ENCODE peak calls at places on chromosomes 2 and 18, in seven cellular contexts. One of them, this sample, is unnamed.

GRCh38 chr18:68662779-68663178 is 52.1 kb downstream of the TMX3 start:
- DNase-seq in ovary: no peak
- DNase-seq in H1: no peak
- DNase-seq in testis: no peak
- DNase-seq in esophagus muscularis mucosa: no peak
- DNase-seq in transverse colon: no peak
- DNase-seq in gastrocnemius medialis: no peak
- DNase-seq in this sample: peak; percentile 1

GRCh38 chr2:239177908-239178307 is 222.9 kb downstream of the HDAC4 start:
- DNase-seq in gastrocnemius medialis: no peak
- DNase-seq in testis: no peak
- DNase-seq in H1: no peak
- DNase-seq in ovary: no peak
- DNase-seq in transverse colon: no peak
- DNase-seq in esophagus muscularis mucosa: no peak
- DNase-seq in this sample: no peak

GRCh38 chr2:199707584-199708185 is 143.3 kb downstream of the FTCDNL1 start:
- DNase-seq in transverse colon: no peak
- DNase-seq in esophagus muscularis mucosa: no peak
- DNase-seq in testis: no peak
- DNase-seq in H1: no peak
- DNase-seq in gastrocnemius medialis: no peak
- DNase-seq in ovary: no peak
- DNase-seq in this sample: no peak

GRCh38 chr2:166239548-166239947 is 111.7 kb upstream of the SCN1A start:
- DNase-seq in H1: no peak
- DNase-seq in esophagus muscularis mucosa: no peak
- DNase-seq in testis: no peak
- DNase-seq in gastrocnemius medialis: no peak
- DNase-seq in transverse colon: no peak
- DNase-seq in ovary: no peak
- DNase-seq in this sample: peak; percentile 24

GRCh38 chr2:16861154-16861929 is 195.7 kb upstream of the CYRIA start:
- DNase-seq in transverse colon: no peak
- DNase-seq in esophagus muscularis mucosa: no peak
- DNase-seq in H1: no peak
- DNase-seq in testis: no peak
- DNase-seq in gastrocnemius medialis: no peak
- DNase-seq in ovary: no peak
- DNase-seq in this sample: no peak

GRCh38 chr2:231928481-231928880 is 2.3 kb upstream of the NPPC start:
- DNase-seq in transverse colon: no peak
- DNase-seq in ovary: peak; percentile 3
- DNase-seq in H1: peak; percentile 48
- DNase-seq in esophagus muscularis mucosa: no peak
- DNase-seq in testis: peak; percentile 5
- DNase-seq in gastrocnemius medialis: no peak
- DNase-seq in this sample: no peak

GRCh38 chr2:190655570-190655969 is 6.7 kb downstream of the NAB1 start:
- DNase-seq in transverse colon: no peak
- DNase-seq in testis: no peak
- DNase-seq in ovary: no peak
- DNase-seq in gastrocnemius medialis: no peak
- DNase-seq in esophagus muscularis mucosa: no peak
- DNase-seq in H1: no peak
- DNase-seq in this sample: no peak

GRCh38 chr2:101768480-101769077 is 71.1 kb downstream of the MAP4K4 start:
- DNase-seq in gastrocnemius medialis: no peak
- DNase-seq in transverse colon: no peak
- DNase-seq in esophagus muscularis mucosa: no peak
- DNase-seq in ovary: no peak
- DNase-seq in H1: no peak
- DNase-seq in testis: no peak
- DNase-seq in this sample: no peak

GRCh38 chr2:237456200-237456731 is 30.8 kb upstream of the MLPH start:
- DNase-seq in transverse colon: peak; percentile 33
- DNase-seq in ovary: no peak
- DNase-seq in H1: no peak
- DNase-seq in esophagus muscularis mucosa: no peak
- DNase-seq in testis: no peak
- DNase-seq in gastrocnemius medialis: peak; percentile 92
- DNase-seq in this sample: peak; percentile 61

GRCh38 chr2:121185571-121186074 is 99.4 kb downstream of the TFCP2L1 start:
- DNase-seq in H1: no peak
- DNase-seq in testis: no peak
- DNase-seq in esophagus muscularis mucosa: no peak
- DNase-seq in ovary: no peak
- DNase-seq in gastrocnemius medialis: peak; percentile 74
- DNase-seq in transverse colon: no peak
- DNase-seq in this sample: peak; percentile 70

GRCh38 chr2:58120626-58121229 is 74.1 kb downstream of the VRK2 start:
- DNase-seq in esophagus muscularis mucosa: no peak
- DNase-seq in H1: no peak
- DNase-seq in transverse colon: no peak
- DNase-seq in gastrocnemius medialis: no peak
- DNase-seq in ovary: no peak
- DNase-seq in testis: no peak
- DNase-seq in this sample: no peak

GRCh38 chr2:241302083-241302482 is 13.4 kb downstream of the HDLBP start:
- DNase-seq in testis: no peak
- DNase-seq in transverse colon: no peak
- DNase-seq in esophagus muscularis mucosa: no peak
- DNase-seq in gastrocnemius medialis: no peak
- DNase-seq in ovary: no peak
- DNase-seq in H1: no peak
- DNase-seq in this sample: no peak

GRCh38 chr2:235026649-235027557 is 75.1 kb downstream of the SH3BP4 start:
- DNase-seq in esophagus muscularis mucosa: no peak
- DNase-seq in transverse colon: peak; percentile 90
- DNase-seq in ovary: no peak
- DNase-seq in testis: peak; percentile 84
- DNase-seq in gastrocnemius medialis: no peak
- DNase-seq in H1: no peak
- DNase-seq in this sample: peak; percentile 51

GRCh38 chr18:48792141-48792540 is 158.6 kb downstream of the SMAD7 start:
- DNase-seq in transverse colon: no peak
- DNase-seq in H1: no peak
- DNase-seq in testis: no peak
- DNase-seq in esophagus muscularis mucosa: no peak
- DNase-seq in gastrocnemius medialis: no peak
- DNase-seq in ovary: no peak
- DNase-seq in this sample: no peak

GRCh38 chr18:48757906-48758305 is 192.9 kb downstream of the SMAD7 start:
- DNase-seq in testis: no peak
- DNase-seq in H1: no peak
- DNase-seq in esophagus muscularis mucosa: no peak
- DNase-seq in gastrocnemius medialis: no peak
- DNase-seq in ovary: no peak
- DNase-seq in transverse colon: no peak
- DNase-seq in this sample: no peak

GRCh38 chr2:151933266-151933804 is 105.1 kb upstream of the ARL5A start:
- DNase-seq in transverse colon: no peak
- DNase-seq in testis: no peak
- DNase-seq in gastrocnemius medialis: no peak
- DNase-seq in ovary: no peak
- DNase-seq in esophagus muscularis mucosa: no peak
- DNase-seq in H1: no peak
- DNase-seq in this sample: no peak
- TF ChIP-seq POLR2A in transverse colon: no peak
- TF ChIP-seq POLR2A in testis: no peak
- TF ChIP-seq POLR2A in gastrocnemius medialis: no peak
- TF ChIP-seq POLR2A in ovary: no peak
- TF ChIP-seq POLR2A in esophagus muscularis mucosa: no peak
- TF ChIP-seq POLR2A in H1: no peak
- TF ChIP-seq POLR2A in this sample: no peak

DNA sequence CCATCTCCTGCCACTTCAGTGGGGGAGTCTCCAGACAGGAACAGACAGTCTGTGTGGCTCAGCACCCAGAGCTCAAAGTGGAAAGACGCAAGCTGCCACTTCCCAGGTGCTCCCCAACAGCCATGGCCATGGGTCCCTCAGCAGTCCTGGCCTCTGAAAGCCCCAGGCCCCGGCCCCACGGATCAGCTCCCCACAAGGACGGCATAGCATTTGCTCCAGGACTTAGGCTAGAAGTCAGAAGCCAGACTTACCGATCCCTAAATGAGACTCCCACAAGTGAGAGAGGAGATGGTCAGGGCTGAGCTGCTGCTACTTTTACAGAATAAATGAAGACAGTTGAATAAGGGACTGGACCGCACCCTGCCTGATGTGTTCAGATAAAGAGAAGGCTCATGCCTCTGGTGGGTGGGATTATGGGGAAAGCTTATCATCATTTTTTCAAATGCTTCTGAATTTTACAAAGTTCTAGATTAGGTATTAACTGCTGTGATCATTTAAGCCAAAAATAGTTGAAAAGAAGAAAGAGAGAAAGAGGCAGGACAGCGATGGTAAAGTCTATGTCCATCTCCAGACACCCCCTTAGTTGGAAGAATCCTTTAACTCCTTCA is 50.5 kb downstream of the ADD2 start:
- DNase-seq in testis: no peak
- DNase-seq in esophagus muscularis mucosa: no peak
- DNase-seq in gastrocnemius medialis: no peak
- DNase-seq in transverse colon: no peak
- DNase-seq in ovary: no peak
- DNase-seq in H1: peak; percentile 47
- DNase-seq in this sample: no peak
- TF ChIP-seq POLR2A in testis: no peak
- TF ChIP-seq POLR2A in esophagus muscularis mucosa: no peak
- TF ChIP-seq POLR2A in gastrocnemius medialis: no peak
- TF ChIP-seq POLR2A in transverse colon: no peak
- TF ChIP-seq POLR2A in ovary: no peak
- TF ChIP-seq POLR2A in H1: no peak
- TF ChIP-seq POLR2A in this sample: no peak

GRCh38 chr2:221501883-221502269 is 70.2 kb downstream of the EPHA4 start:
- DNase-seq in ovary: no peak
- DNase-seq in gastrocnemius medialis: no peak
- DNase-seq in H1: no peak
- DNase-seq in testis: no peak
- DNase-seq in transverse colon: no peak
- DNase-seq in esophagus muscularis mucosa: no peak
- DNase-seq in this sample: no peak
- TF ChIP-seq POLR2A in ovary: no peak
- TF ChIP-seq POLR2A in gastrocnemius medialis: no peak
- TF ChIP-seq POLR2A in H1: no peak
- TF ChIP-seq POLR2A in testis: no peak
- TF ChIP-seq POLR2A in transverse colon: no peak
- TF ChIP-seq POLR2A in esophagus muscularis mucosa: no peak
- TF ChIP-seq POLR2A in this sample: no peak

DNA sequence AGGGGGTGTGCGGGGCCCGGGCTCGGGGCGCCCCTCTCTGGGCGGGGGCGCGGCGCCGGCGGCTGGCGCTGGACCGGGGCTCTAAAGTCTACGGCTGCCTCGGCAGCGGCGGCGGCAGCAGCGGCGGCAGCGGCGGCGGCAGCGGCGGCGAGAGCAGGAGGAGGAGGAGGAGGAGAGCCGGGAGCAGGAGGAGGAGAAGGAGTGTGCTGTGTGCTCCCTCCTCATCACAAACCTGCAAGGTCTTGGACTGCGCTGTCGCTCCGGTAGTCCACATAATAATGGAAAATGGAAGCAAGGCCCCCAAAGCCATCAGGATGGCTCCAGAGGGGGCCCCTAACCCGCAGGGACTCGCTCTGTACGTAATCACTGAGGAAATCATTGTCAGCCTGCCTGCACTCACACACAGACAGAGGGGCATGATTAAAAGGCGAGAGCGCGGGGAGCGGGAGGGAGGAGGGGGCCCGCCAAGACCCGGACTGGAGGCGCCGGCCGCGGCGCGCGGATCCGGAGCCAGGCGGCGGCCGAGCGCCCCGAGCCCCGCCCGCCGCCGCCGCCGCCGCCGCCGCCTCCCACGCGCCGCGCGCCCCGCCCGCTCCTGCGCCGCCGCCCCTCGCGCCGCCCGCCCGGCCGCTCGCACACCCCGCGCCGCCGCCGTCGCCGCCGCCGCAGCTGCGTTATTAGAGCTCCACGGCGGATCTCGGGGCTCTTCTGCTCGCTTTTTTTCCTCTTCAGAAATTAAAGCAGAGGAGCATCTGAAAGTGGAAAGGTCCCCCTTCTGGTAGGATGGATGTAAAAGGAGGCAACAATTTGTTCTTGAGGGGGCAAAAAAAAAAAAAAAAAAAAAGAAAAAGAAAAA is at the start of gene ZNF521:
- DNase-seq in ovary: peak; percentile 87
- DNase-seq in transverse colon: peak; percentile 78
- DNase-seq in esophagus muscularis mucosa: no peak
- DNase-seq in testis: peak; percentile 84
- DNase-seq in H1: peak; percentile 86
- DNase-seq in gastrocnemius medialis: peak; percentile 84
- DNase-seq in this sample: peak; percentile 62
- TF ChIP-seq POLR2A in ovary: peak; percentile 56
- TF ChIP-seq POLR2A in transverse colon: peak; percentile 34
- TF ChIP-seq POLR2A in esophagus muscularis mucosa: no peak
- TF ChIP-seq POLR2A in testis: no peak
- TF ChIP-seq POLR2A in H1: no peak
- TF ChIP-seq POLR2A in gastrocnemius medialis: peak; percentile 61
- TF ChIP-seq POLR2A in this sample: no peak

DNA sequence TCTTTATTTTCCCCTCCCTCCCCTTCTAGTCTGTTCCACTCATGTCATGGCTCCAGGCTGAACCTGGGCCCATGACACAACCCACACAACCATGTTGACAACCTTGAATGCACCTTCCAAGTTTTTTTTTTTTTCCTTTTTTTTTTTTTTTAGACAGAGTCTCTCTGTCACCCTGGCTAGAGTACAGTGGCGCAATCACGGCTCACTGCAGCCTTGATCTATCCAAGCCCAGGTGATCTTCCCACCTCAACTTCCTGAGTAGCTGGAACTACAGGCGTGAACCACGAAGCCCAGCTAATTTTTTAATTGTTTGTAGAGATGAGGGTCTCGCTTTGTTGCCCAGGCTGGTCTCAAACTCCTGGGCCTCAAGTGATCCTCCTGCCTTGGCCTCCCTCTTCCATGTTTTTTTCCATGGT is 21.9 kb upstream of the ROCK2 start:
- DNase-seq in transverse colon: no peak
- DNase-seq in testis: no peak
- DNase-seq in gastrocnemius medialis: no peak
- DNase-seq in H1: no peak
- DNase-seq in ovary: no peak
- DNase-seq in esophagus muscularis mucosa: no peak
- DNase-seq in this sample: no peak
- TF ChIP-seq POLR2A in transverse colon: no peak
- TF ChIP-seq POLR2A in testis: no peak
- TF ChIP-seq POLR2A in gastrocnemius medialis: no peak
- TF ChIP-seq POLR2A in H1: no peak
- TF ChIP-seq POLR2A in ovary: no peak
- TF ChIP-seq POLR2A in esophagus muscularis mucosa: no peak
- TF ChIP-seq POLR2A in this sample: no peak

GRCh38 chr2:202635441-202636296 is 900 bp downstream of the FAM117B start:
- DNase-seq in gastrocnemius medialis: peak; percentile 41
- DNase-seq in esophagus muscularis mucosa: peak; percentile 92
- DNase-seq in H1: peak; percentile 79
- DNase-seq in testis: peak; percentile 80
- DNase-seq in ovary: peak; percentile 69
- DNase-seq in transverse colon: peak; percentile 91
- DNase-seq in this sample: peak; percentile 82
- TF ChIP-seq POLR2A in gastrocnemius medialis: no peak
- TF ChIP-seq POLR2A in esophagus muscularis mucosa: no peak
- TF ChIP-seq POLR2A in H1: no peak
- TF ChIP-seq POLR2A in testis: no peak
- TF ChIP-seq POLR2A in ovary: no peak
- TF ChIP-seq POLR2A in transverse colon: peak; percentile 90
- TF ChIP-seq POLR2A in this sample: no peak

GRCh38 chr2:178478442-178479274 is at the start of gene FKBP7:
- DNase-seq in transverse colon: peak; percentile 91
- DNase-seq in esophagus muscularis mucosa: peak; percentile 93
- DNase-seq in testis: peak; percentile 94
- DNase-seq in gastrocnemius medialis: peak; percentile 80
- DNase-seq in ovary: peak; percentile 91
- DNase-seq in H1: peak; percentile 84
- DNase-seq in this sample: peak; percentile 52
- TF ChIP-seq POLR2A in transverse colon: peak; percentile 73
- TF ChIP-seq POLR2A in esophagus muscularis mucosa: peak; percentile 8
- TF ChIP-seq POLR2A in testis: peak; percentile 69
- TF ChIP-seq POLR2A in gastrocnemius medialis: peak; percentile 84
- TF ChIP-seq POLR2A in ovary: peak; percentile 90
- TF ChIP-seq POLR2A in H1: peak; percentile 43
- TF ChIP-seq POLR2A in this sample: peak; percentile 65